ENCODE peak calls at places on chromosomes 3 and 15, in four cellular contexts. One of them, this sample, is unnamed.

GRCh38 chr3:159947220-159947619 is 41.4 kb upstream of the IL12A start:
- DNase-seq in CD8-positive, alpha-beta T cell: no peak
- DNase-seq in colonic mucosa: no peak
- DNase-seq in lower lobe of right lung: no peak
- DNase-seq in this sample: no peak

GRCh38 chr3:27428446-27428845 is 55.7 kb downstream of the SLC4A7 start:
- DNase-seq in CD8-positive, alpha-beta T cell: no peak
- DNase-seq in colonic mucosa: no peak
- DNase-seq in lower lobe of right lung: no peak
- DNase-seq in this sample: no peak

GRCh38 chr3:64595253-64595694 is 92.5 kb downstream of the ADAMTS9 start:
- DNase-seq in CD8-positive, alpha-beta T cell: no peak
- DNase-seq in colonic mucosa: no peak
- DNase-seq in lower lobe of right lung: no peak
- DNase-seq in this sample: peak

GRCh38 chr15:27589260-27589659 is 509.9 kb downstream of the OCA2 start:
- DNase-seq in CD8-positive, alpha-beta T cell: no peak
- DNase-seq in colonic mucosa: no peak
- DNase-seq in lower lobe of right lung: no peak
- DNase-seq in this sample: no peak

GRCh38 chr15:57505949-57506391 is 85.7 kb upstream of the MYZAP start:
- DNase-seq in CD8-positive, alpha-beta T cell: no peak
- DNase-seq in colonic mucosa: peak
- DNase-seq in lower lobe of right lung: peak
- DNase-seq in this sample: peak

GRCh38 chr15:69133862-69134519 is 26.4 kb upstream of the GLCE start:
- DNase-seq in CD8-positive, alpha-beta T cell: no peak
- DNase-seq in colonic mucosa: no peak
- DNase-seq in lower lobe of right lung: no peak
- DNase-seq in this sample: no peak

GRCh38 chr3:185677146-185677829 is 91.2 kb downstream of the SENP2 start:
- DNase-seq in CD8-positive, alpha-beta T cell: no peak
- DNase-seq in colonic mucosa: peak
- DNase-seq in lower lobe of right lung: no peak
- DNase-seq in this sample: no peak

GRCh38 chr3:150038830-150039229 is 68.1 kb upstream of the PFN2 start:
- DNase-seq in CD8-positive, alpha-beta T cell: no peak
- DNase-seq in colonic mucosa: no peak
- DNase-seq in lower lobe of right lung: no peak
- DNase-seq in this sample: no peak

GRCh38 chr15:98446093-98446492 is 202.2 kb upstream of the IGF1R start:
- DNase-seq in CD8-positive, alpha-beta T cell: no peak
- DNase-seq in colonic mucosa: no peak
- DNase-seq in lower lobe of right lung: no peak
- DNase-seq in this sample: no peak

GRCh38 chr3:69444980-69445379 is 59.1 kb upstream of the FRMD4B start:
- DNase-seq in CD8-positive, alpha-beta T cell: no peak
- DNase-seq in colonic mucosa: no peak
- DNase-seq in lower lobe of right lung: no peak
- DNase-seq in this sample: no peak
- H3K4me3 ChIP-seq in CD8-positive, alpha-beta T cell: no peak
- H3K4me3 ChIP-seq in colonic mucosa: no peak
- H3K4me3 ChIP-seq in lower lobe of right lung: peak
- H3K4me3 ChIP-seq in this sample: peak

DNA sequence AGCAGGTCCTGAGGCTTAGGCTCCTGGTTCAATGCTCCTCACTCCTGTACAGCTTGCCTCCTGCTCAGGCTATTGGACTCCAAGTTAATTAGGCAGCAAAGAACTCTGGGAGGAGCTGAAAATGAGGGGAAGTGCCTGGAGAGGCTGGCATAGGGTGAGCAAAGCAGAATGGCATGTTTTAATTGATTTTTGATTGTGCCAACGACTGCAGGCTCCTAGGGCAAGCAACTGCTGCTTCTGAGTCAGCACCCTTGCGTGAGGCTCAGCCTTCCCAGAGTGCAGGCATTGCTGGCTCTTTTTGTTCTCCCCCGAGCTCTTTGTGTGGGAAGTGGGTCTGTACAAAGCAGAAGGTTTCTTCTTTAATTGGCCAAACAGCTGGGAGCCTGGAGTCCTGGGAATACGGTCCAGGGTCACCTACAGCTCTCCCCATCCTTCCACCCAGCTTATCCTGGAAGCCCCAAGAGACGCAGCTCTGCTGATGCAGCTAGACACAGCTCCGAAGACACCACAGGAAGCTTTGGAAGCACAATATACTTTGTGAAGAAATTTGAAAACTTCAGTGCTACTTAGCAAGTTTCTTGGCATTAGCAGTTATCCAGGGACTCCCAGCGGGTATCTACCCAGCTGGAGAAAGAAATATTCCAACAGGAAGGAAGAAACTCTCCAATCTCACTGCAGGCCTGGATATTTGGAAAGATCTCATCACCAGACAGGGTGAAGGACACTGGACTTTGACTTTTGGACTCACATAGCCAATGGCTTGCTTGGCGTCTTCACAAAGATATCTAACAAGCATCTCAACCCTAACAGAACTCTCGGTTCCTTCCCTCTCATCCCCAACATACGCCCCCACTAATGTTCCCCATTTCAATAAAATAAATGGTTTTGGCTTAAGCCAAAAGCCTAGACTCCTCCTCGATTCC is 76.8 kb downstream of the BDH1 start:
- DNase-seq in CD8-positive, alpha-beta T cell: no peak
- DNase-seq in colonic mucosa: no peak
- DNase-seq in lower lobe of right lung: no peak
- DNase-seq in this sample: no peak
- H3K27ac ChIP-seq in CD8-positive, alpha-beta T cell: no peak
- H3K27ac ChIP-seq in colonic mucosa: no peak
- H3K27ac ChIP-seq in lower lobe of right lung: no peak
- H3K27ac ChIP-seq in this sample: no peak

GRCh38 chr15:91289324-91289723 is 189.3 kb downstream of the SV2B start:
- DNase-seq in CD8-positive, alpha-beta T cell: no peak
- DNase-seq in colonic mucosa: no peak
- DNase-seq in lower lobe of right lung: no peak
- DNase-seq in this sample: no peak
- TF ChIP-seq CTCF in CD8-positive, alpha-beta T cell: no peak
- TF ChIP-seq CTCF in colonic mucosa: no peak
- TF ChIP-seq CTCF in lower lobe of right lung: peak
- TF ChIP-seq CTCF in this sample: no peak

GRCh38 chr15:88629071-88629470 is 7.9 kb downstream of the AEN start:
- DNase-seq in CD8-positive, alpha-beta T cell: no peak
- DNase-seq in colonic mucosa: no peak
- DNase-seq in lower lobe of right lung: no peak
- DNase-seq in this sample: no peak
- H3K4me3 ChIP-seq in CD8-positive, alpha-beta T cell: no peak
- H3K4me3 ChIP-seq in colonic mucosa: no peak
- H3K4me3 ChIP-seq in lower lobe of right lung: no peak
- H3K4me3 ChIP-seq in this sample: no peak

DNA sequence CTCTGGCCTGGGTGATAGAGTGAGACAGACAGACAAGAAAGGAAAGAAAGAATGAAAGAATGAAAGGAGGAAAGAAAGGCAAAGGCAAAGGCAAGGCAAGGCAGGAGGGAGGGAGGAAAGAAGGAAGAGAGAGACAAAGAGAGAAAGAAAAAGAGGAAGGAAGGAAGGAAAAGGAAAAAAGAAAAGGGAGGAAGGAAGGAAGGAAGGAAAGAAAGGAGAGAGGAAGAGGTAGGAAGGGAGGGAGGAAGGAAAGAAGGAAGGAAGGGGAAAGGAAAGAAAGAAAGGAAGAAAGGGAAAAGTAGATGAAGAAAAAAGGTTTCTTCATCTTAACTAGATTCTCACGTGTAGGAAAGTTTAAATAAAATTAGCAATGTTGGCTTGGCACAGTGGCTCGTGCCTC is 142.2 kb downstream of the GREM1 start:
- DNase-seq in CD8-positive, alpha-beta T cell: no peak
- DNase-seq in colonic mucosa: no peak
- DNase-seq in lower lobe of right lung: no peak
- DNase-seq in this sample: no peak
- H3K27ac ChIP-seq in CD8-positive, alpha-beta T cell: no peak
- H3K27ac ChIP-seq in colonic mucosa: no peak
- H3K27ac ChIP-seq in lower lobe of right lung: no peak
- H3K27ac ChIP-seq in this sample: no peak

GRCh38 chr3:22175899-22176298 is 424.9 kb upstream of the ZNF385D start:
- DNase-seq in CD8-positive, alpha-beta T cell: no peak
- DNase-seq in colonic mucosa: no peak
- DNase-seq in lower lobe of right lung: no peak
- DNase-seq in this sample: no peak
- TF ChIP-seq CTCF in CD8-positive, alpha-beta T cell: no peak
- TF ChIP-seq CTCF in colonic mucosa: no peak
- TF ChIP-seq CTCF in lower lobe of right lung: no peak
- TF ChIP-seq CTCF in this sample: no peak

DNA sequence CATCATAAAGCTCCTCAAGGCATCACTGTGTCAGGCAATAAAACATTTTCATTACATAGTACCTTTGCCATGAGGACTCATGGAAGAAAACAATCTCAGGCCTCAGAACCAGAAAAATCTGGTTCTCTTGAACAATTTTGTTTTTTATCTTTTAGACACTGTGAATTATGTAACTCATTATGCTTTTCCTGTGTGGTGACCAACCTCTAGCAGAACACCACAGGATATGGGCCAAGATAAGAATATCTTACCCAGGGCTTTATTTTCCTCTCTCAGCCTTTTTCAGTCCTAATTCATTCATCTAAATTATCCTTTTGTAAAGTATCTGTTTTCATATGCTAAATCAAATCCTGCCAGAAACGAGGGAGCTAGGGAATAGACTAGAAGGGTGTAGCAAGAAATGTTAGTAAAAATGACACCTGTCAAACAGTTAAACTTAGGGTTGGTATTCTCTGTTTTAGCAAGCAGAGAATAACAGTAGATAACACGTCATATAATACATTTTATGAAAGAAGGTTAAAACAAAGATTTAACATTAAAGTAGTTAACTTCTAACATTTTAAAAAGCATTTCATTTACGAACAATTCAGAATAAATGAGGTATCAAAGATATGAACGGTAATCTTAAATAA is 111.1 kb downstream of the FBXL22 start:
- DNase-seq in CD8-positive, alpha-beta T cell: no peak
- DNase-seq in colonic mucosa: no peak
- DNase-seq in lower lobe of right lung: no peak
- DNase-seq in this sample: no peak
- H3K4me3 ChIP-seq in CD8-positive, alpha-beta T cell: no peak
- H3K4me3 ChIP-seq in colonic mucosa: no peak
- H3K4me3 ChIP-seq in lower lobe of right lung: no peak
- H3K4me3 ChIP-seq in this sample: no peak